ENCODE peak calls at places on chromosomes 5 and 9, in five cellular contexts. One of them, this sample, is unnamed.

GRCh38 chr5:178293815-178294214 is 61.2 kb upstream of the PHYKPL start:
- DNase-seq in H1: no peak
- DNase-seq in HepG2: no peak
- DNase-seq in GM12878: no peak
- DNase-seq in K562: no peak
- DNase-seq in this sample: no peak

GRCh38 chr5:172768573-172769323 is 2.2 kb downstream of the DUSP1 start:
- DNase-seq in H1: no peak
- DNase-seq in HepG2: no peak
- DNase-seq in GM12878: no peak
- DNase-seq in K562: no peak
- DNase-seq in this sample: no peak

GRCh38 chr9:134435527-134436355 is 109.5 kb downstream of the RXRA start:
- DNase-seq in H1: no peak
- DNase-seq in HepG2: no peak
- DNase-seq in GM12878: no peak
- DNase-seq in K562: no peak
- DNase-seq in this sample: no peak

GRCh38 chr9:133518706-133519105 is 6.1 kb downstream of the MYMK start:
- DNase-seq in H1: no peak
- DNase-seq in HepG2: no peak
- DNase-seq in GM12878: no peak
- DNase-seq in K562: no peak
- DNase-seq in this sample: no peak

GRCh38 chr5:85920984-85921383 is 696.8 kb upstream of the COX7C start:
- DNase-seq in H1: no peak
- DNase-seq in HepG2: no peak
- DNase-seq in GM12878: no peak
- DNase-seq in K562: no peak
- DNase-seq in this sample: no peak

GRCh38 chr5:151477106-151477505 is 29.7 kb downstream of the SLC36A1 start:
- DNase-seq in H1: no peak
- DNase-seq in HepG2: no peak
- DNase-seq in GM12878: no peak
- DNase-seq in K562: no peak
- DNase-seq in this sample: no peak

GRCh38 chr5:157216395-157217142 is 35.9 kb downstream of the ITK start:
- DNase-seq in H1: no peak
- DNase-seq in HepG2: no peak
- DNase-seq in GM12878: no peak
- DNase-seq in K562: no peak
- DNase-seq in this sample: no peak

GRCh38 chr5:137753986-137754235 is 252 bp downstream of the HNRNPA0 start:
- DNase-seq in H1: no peak
- DNase-seq in HepG2: no peak
- DNase-seq in GM12878: no peak
- DNase-seq in K562: no peak
- DNase-seq in this sample: no peak

GRCh38 chr9:37377688-37378612 is 44.5 kb upstream of the GRHPR start:
- DNase-seq in H1: no peak
- DNase-seq in HepG2: no peak
- DNase-seq in GM12878: peak
- DNase-seq in K562: no peak
- DNase-seq in this sample: no peak

GRCh38 chr5:101103874-101104273 is 200.8 kb upstream of the ST8SIA4 start:
- DNase-seq in H1: no peak
- DNase-seq in HepG2: peak
- DNase-seq in GM12878: no peak
- DNase-seq in K562: no peak
- DNase-seq in this sample: no peak

GRCh38 chr5:172593721-172594120 is 47.3 kb upstream of the NEURL1B start:
- DNase-seq in H1: no peak
- DNase-seq in HepG2: no peak
- DNase-seq in GM12878: no peak
- DNase-seq in K562: no peak
- DNase-seq in this sample: no peak

GRCh38 chr9:93969328-93969661 is 14.1 kb upstream of the BARX1 start:
- DNase-seq in H1: no peak
- DNase-seq in HepG2: no peak
- DNase-seq in GM12878: no peak
- DNase-seq in K562: no peak
- DNase-seq in this sample: no peak

GRCh38 chr9:113471143-113471542 is 7.6 kb downstream of the RGS3 start:
- DNase-seq in H1: no peak
- DNase-seq in HepG2: no peak
- DNase-seq in GM12878: no peak
- DNase-seq in K562: no peak
- DNase-seq in this sample: no peak

GRCh38 chr5:179801304-179802206 is 5.1 kb downstream of the MGAT4B start:
- DNase-seq in H1: no peak
- DNase-seq in HepG2: peak
- DNase-seq in GM12878: no peak
- DNase-seq in K562: peak
- DNase-seq in this sample: peak

GRCh38 chr9:94623253-94623652 is 16.1 kb downstream of the FBP1 start:
- DNase-seq in H1: no peak
- DNase-seq in HepG2: peak
- DNase-seq in GM12878: no peak
- DNase-seq in K562: peak
- DNase-seq in this sample: peak

GRCh38 chr5:126975791-126976190 is 54.6 kb downstream of the MARCHF3 start:
- DNase-seq in H1: no peak
- DNase-seq in HepG2: no peak
- DNase-seq in GM12878: no peak
- DNase-seq in K562: no peak
- DNase-seq in this sample: no peak

GRCh38 chr5:433836-434235 is 9.1 kb upstream of the EXOC3 start:
- DNase-seq in H1: no peak
- DNase-seq in HepG2: no peak
- DNase-seq in GM12878: no peak
- DNase-seq in K562: no peak
- DNase-seq in this sample: no peak
- TF ChIP-seq ATF2 in H1: no peak
- TF ChIP-seq ATF2 in HepG2: no peak
- TF ChIP-seq ATF2 in GM12878: no peak
- TF ChIP-seq ATF2 in K562: no peak
- TF ChIP-seq ATF2 in this sample: no peak

DNA sequence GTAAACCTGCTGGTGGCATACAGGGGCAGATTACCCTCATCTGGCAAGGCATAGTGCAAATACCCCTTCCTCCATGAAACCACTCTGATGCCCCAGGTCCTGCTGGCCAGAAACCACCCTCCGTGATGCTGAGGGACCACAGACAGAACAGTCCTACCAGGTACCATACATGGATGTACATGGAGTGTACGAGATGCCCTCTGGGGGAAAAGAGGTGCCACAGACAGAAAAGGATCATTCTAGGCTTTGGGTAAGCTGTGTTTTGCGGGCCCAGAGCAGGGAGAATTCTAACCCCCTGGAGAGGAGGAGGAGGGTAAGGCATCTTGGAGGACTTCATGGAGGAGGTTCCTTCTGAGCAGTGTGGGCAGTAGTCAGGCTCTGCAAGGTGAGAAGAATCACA is 68.3 kb downstream of the GABBR2 start:
- DNase-seq in H1: no peak
- DNase-seq in HepG2: no peak
- DNase-seq in GM12878: no peak
- DNase-seq in K562: no peak
- DNase-seq in this sample: no peak
- TF ChIP-seq ATF2 in H1: no peak
- TF ChIP-seq ATF2 in HepG2: no peak
- TF ChIP-seq ATF2 in GM12878: no peak
- TF ChIP-seq ATF2 in K562: no peak
- TF ChIP-seq ATF2 in this sample: no peak

DNA sequence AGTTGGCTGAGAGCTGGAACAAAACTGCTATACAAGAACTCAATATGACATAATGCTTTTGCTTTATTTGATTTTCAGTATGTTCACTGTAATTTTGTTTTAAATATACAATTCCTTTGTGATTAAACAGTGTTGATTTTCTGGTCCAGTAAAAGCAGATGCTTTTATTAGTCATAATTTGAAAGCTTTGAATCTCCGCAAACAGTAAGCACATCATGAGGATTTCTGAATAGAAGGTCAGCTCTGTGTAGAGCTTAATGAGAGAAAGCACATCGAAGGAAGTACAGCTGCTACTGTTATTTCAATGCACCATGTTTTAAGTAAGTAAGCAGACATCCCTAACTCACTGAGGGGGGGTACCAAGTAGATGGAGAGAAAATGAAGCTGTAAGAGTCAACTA is 701.3 kb upstream of the ACO1 start:
- DNase-seq in H1: no peak
- DNase-seq in HepG2: no peak
- DNase-seq in GM12878: no peak
- DNase-seq in K562: no peak
- DNase-seq in this sample: no peak
- TF ChIP-seq ATF2 in H1: no peak
- TF ChIP-seq ATF2 in HepG2: no peak
- TF ChIP-seq ATF2 in GM12878: no peak
- TF ChIP-seq ATF2 in K562: no peak
- TF ChIP-seq ATF2 in this sample: no peak

DNA sequence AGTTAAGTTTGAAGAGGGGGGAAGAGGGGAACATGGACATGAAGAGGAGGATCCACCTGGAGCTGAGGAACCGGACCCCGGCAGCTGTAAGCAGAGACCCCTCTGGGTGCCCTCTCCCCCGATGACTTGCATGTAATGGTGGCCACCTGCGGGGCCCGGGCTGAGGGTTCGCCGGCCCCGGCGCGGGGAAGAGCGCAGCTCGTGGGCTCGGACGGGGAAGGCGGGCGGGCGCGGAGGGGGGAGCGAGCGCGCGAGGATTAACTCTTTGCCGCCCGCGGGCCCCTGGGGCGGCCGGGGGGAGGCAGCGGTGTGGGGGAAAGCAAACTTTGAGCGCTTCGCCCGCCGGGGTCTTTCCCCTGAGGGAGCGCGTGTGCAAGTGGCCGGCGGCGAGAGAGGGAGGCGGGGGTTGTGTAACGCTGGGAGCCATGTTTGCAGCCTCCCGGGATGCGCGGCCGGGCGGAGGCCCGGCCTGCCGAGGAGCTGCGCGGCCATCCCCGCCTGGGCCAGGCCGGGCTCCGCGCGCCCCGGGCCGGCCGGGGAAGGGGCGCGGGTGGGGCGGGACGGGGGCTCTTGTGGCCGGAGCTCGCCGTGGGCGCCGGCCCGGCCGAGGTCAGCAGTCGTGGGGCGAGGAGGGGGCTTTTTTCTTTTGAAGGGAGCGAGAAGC is 515 bp downstream of the ANP32B start:
- DNase-seq in H1: no peak
- DNase-seq in HepG2: no peak
- DNase-seq in GM12878: no peak
- DNase-seq in K562: peak
- DNase-seq in this sample: peak
- TF ChIP-seq ATF2 in H1: no peak
- TF ChIP-seq ATF2 in HepG2: no peak
- TF ChIP-seq ATF2 in GM12878: no peak
- TF ChIP-seq ATF2 in K562: no peak
- TF ChIP-seq ATF2 in this sample: no peak

GRCh38 chr5:62138607-62139006 is 167.4 kb upstream of the KIF2A start:
- DNase-seq in H1: peak
- DNase-seq in HepG2: no peak
- DNase-seq in GM12878: no peak
- DNase-seq in K562: no peak
- DNase-seq in this sample: peak

GRCh38 chr5:62144395-62145022 is 161.5 kb upstream of the KIF2A start:
- DNase-seq in H1: no peak
- DNase-seq in HepG2: no peak
- DNase-seq in GM12878: no peak
- DNase-seq in K562: no peak
- DNase-seq in this sample: no peak

GRCh38 chr5:62139741-62140140 is 166.3 kb upstream of the KIF2A start:
- DNase-seq in H1: no peak
- DNase-seq in HepG2: no peak
- DNase-seq in GM12878: no peak
- DNase-seq in K562: no peak
- DNase-seq in this sample: no peak

GRCh38 chr5:62142351-62142750 is 163.7 kb upstream of the KIF2A start:
- DNase-seq in H1: no peak
- DNase-seq in HepG2: no peak
- DNase-seq in GM12878: no peak
- DNase-seq in K562: no peak
- DNase-seq in this sample: no peak

DNA sequence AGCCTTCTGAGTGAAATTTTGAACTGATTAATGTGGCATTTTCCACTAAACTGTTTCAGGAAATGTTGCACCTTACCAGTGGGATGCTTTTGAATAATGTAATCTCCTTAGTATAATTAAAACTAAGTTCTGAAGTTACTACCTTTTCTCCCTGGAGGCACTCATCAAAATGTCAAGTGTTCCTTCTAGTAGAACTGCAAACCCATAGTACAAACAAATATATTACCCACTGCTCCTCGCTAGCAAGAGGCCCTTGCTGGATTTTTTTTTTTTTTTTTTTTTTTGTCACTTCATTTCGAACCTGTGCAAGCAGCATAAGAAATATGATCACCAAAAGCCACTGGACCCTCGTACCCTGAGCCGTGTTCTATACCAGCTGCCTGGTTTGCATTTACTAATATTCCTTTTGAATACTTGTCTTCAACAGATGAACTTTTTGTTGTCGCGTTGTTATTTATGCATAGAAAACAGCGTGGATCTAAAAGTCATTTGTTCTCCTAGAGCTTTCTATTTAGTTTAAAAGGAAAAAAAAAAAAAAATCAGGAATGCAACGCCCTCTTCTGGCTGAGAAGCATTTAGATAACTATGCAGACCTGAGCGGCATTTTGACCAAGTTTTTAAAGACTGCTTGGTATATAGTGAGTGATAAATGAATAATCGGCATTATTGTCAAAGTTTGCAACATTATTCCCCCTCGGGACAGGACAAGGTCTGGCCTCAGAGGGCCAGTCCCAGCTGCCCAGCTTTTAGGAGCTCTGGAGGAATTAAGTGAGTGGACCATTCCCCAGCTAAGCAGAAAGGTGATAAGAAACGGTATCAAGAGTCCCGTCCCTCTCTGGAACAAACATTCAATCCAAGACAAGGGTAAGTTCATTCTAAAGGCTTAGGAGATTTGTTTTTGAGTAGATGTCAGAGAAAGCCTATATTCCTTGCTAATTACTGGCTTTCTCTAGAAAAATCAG is 162.5 kb upstream of the KIF2A start:
- DNase-seq in H1: no peak
- DNase-seq in HepG2: peak
- DNase-seq in GM12878: no peak
- DNase-seq in K562: peak
- DNase-seq in this sample: no peak
- TF ChIP-seq ATF2 in H1: no peak
- TF ChIP-seq ATF2 in HepG2: no peak
- TF ChIP-seq ATF2 in GM12878: no peak
- TF ChIP-seq ATF2 in K562: no peak
- TF ChIP-seq ATF2 in this sample: no peak

This sample was measured in WTC11.